ENCODE peak calls at places on chromosomes 4 and X, in nine cellular contexts. One of them, this sample, is unnamed.

GRCh38 chrX:101009086-101009485 is 39.6 kb downstream of the ARL13A start:
- DNase-seq in upper lobe of right lung: no peak
- DNase-seq in foreskin fibroblast: peak
- DNase-seq in stimulated activated CD8-positive, alpha-beta memory T cell treated with anti-CD3 and anti-CD28 coated beads, Interleukin-15, amount 100 ng/mL, for 24 hours: no peak
- DNase-seq in hepatocyte: no peak
- DNase-seq in GM04504: no peak
- DNase-seq in SW480: no peak
- DNase-seq in fibroblast of mammary gland: peak
- DNase-seq in cardiac fibroblast: no peak
- DNase-seq in this sample: no peak

GRCh38 chr4:39664828-39665731 is 26.4 kb upstream of the SMIM14 start:
- DNase-seq in cardiac fibroblast: peak
- DNase-seq in SW480: peak
- DNase-seq in fibroblast of mammary gland: peak
- DNase-seq in foreskin fibroblast: peak
- DNase-seq in upper lobe of right lung: no peak
- DNase-seq in hepatocyte: peak
- DNase-seq in stimulated activated CD8-positive, alpha-beta memory T cell treated with anti-CD3 and anti-CD28 coated beads, Interleukin-15, amount 100 ng/mL, for 24 hours: no peak
- DNase-seq in GM04504: peak
- DNase-seq in this sample: peak

GRCh38 chr4:145044341-145044740 is 53.7 kb downstream of the ANAPC10 start:
- DNase-seq in upper lobe of right lung: no peak
- DNase-seq in cardiac fibroblast: no peak
- DNase-seq in hepatocyte: no peak
- DNase-seq in fibroblast of mammary gland: peak
- DNase-seq in SW480: no peak
- DNase-seq in stimulated activated CD8-positive, alpha-beta memory T cell treated with anti-CD3 and anti-CD28 coated beads, Interleukin-15, amount 100 ng/mL, for 24 hours: no peak
- DNase-seq in foreskin fibroblast: no peak
- DNase-seq in GM04504: no peak
- DNase-seq in this sample: peak

GRCh38 chr4:98262431-98262830 is 1.2 kb downstream of the RAP1GDS1 start:
- DNase-seq in upper lobe of right lung: no peak
- DNase-seq in hepatocyte: no peak
- DNase-seq in foreskin fibroblast: no peak
- DNase-seq in SW480: no peak
- DNase-seq in cardiac fibroblast: peak
- DNase-seq in stimulated activated CD8-positive, alpha-beta memory T cell treated with anti-CD3 and anti-CD28 coated beads, Interleukin-15, amount 100 ng/mL, for 24 hours: no peak
- DNase-seq in fibroblast of mammary gland: peak
- DNase-seq in GM04504: no peak
- DNase-seq in this sample: no peak

GRCh38 chrX:50638123-50638522 is 167.5 kb upstream of the DGKK start:
- DNase-seq in stimulated activated CD8-positive, alpha-beta memory T cell treated with anti-CD3 and anti-CD28 coated beads, Interleukin-15, amount 100 ng/mL, for 24 hours: no peak
- DNase-seq in upper lobe of right lung: peak
- DNase-seq in cardiac fibroblast: peak
- DNase-seq in SW480: no peak
- DNase-seq in foreskin fibroblast: no peak
- DNase-seq in hepatocyte: no peak
- DNase-seq in GM04504: no peak
- DNase-seq in fibroblast of mammary gland: no peak
- DNase-seq in this sample: no peak

GRCh38 chrX:119238557-119238956 is 2.5 kb downstream of the PGRMC1 start:
- DNase-seq in SW480: no peak
- DNase-seq in hepatocyte: no peak
- DNase-seq in GM04504: no peak
- DNase-seq in fibroblast of mammary gland: peak
- DNase-seq in stimulated activated CD8-positive, alpha-beta memory T cell treated with anti-CD3 and anti-CD28 coated beads, Interleukin-15, amount 100 ng/mL, for 24 hours: no peak
- DNase-seq in cardiac fibroblast: no peak
- DNase-seq in upper lobe of right lung: no peak
- DNase-seq in foreskin fibroblast: no peak
- DNase-seq in this sample: peak

GRCh38 chrX:71652405-71652804 is 14.9 kb upstream of the LOC101059915 start:
- DNase-seq in SW480: peak
- DNase-seq in stimulated activated CD8-positive, alpha-beta memory T cell treated with anti-CD3 and anti-CD28 coated beads, Interleukin-15, amount 100 ng/mL, for 24 hours: no peak
- DNase-seq in GM04504: peak
- DNase-seq in foreskin fibroblast: peak
- DNase-seq in upper lobe of right lung: no peak
- DNase-seq in fibroblast of mammary gland: peak
- DNase-seq in cardiac fibroblast: peak
- DNase-seq in hepatocyte: peak
- DNase-seq in this sample: peak

GRCh38 chr4:185839204-185839712 is 27.3 kb upstream of the SORBS2 start:
- DNase-seq in cardiac fibroblast: peak
- DNase-seq in GM04504: peak
- DNase-seq in foreskin fibroblast: peak
- DNase-seq in fibroblast of mammary gland: peak
- DNase-seq in SW480: no peak
- DNase-seq in upper lobe of right lung: no peak
- DNase-seq in hepatocyte: peak
- DNase-seq in stimulated activated CD8-positive, alpha-beta memory T cell treated with anti-CD3 and anti-CD28 coated beads, Interleukin-15, amount 100 ng/mL, for 24 hours: no peak
- DNase-seq in this sample: peak

GRCh38 chr4:153205028-153205648 is 895 bp downstream of the TRIM2 start:
- DNase-seq in cardiac fibroblast: no peak
- DNase-seq in foreskin fibroblast: no peak
- DNase-seq in hepatocyte: peak
- DNase-seq in GM04504: no peak
- DNase-seq in SW480: peak
- DNase-seq in upper lobe of right lung: no peak
- DNase-seq in stimulated activated CD8-positive, alpha-beta memory T cell treated with anti-CD3 and anti-CD28 coated beads, Interleukin-15, amount 100 ng/mL, for 24 hours: no peak
- DNase-seq in fibroblast of mammary gland: no peak
- DNase-seq in this sample: no peak

GRCh38 chr4:16227462-16227868 is 1.2 kb upstream of the TAPT1 start:
- DNase-seq in cardiac fibroblast: peak
- DNase-seq in fibroblast of mammary gland: peak
- DNase-seq in stimulated activated CD8-positive, alpha-beta memory T cell treated with anti-CD3 and anti-CD28 coated beads, Interleukin-15, amount 100 ng/mL, for 24 hours: no peak
- DNase-seq in foreskin fibroblast: no peak
- DNase-seq in GM04504: no peak
- DNase-seq in SW480: peak
- DNase-seq in upper lobe of right lung: peak
- DNase-seq in hepatocyte: peak
- DNase-seq in this sample: peak

GRCh38 chr4:184401397-184402171 is 72.8 kb downstream of the IRF2 start:
- DNase-seq in upper lobe of right lung: no peak
- DNase-seq in cardiac fibroblast: no peak
- DNase-seq in hepatocyte: no peak
- DNase-seq in stimulated activated CD8-positive, alpha-beta memory T cell treated with anti-CD3 and anti-CD28 coated beads, Interleukin-15, amount 100 ng/mL, for 24 hours: no peak
- DNase-seq in GM04504: no peak
- DNase-seq in foreskin fibroblast: no peak
- DNase-seq in SW480: no peak
- DNase-seq in fibroblast of mammary gland: no peak
- DNase-seq in this sample: no peak

GRCh38 chrX:24100713-24101112 is 46.0 kb downstream of the EIF2S3 start:
- DNase-seq in upper lobe of right lung: no peak
- DNase-seq in stimulated activated CD8-positive, alpha-beta memory T cell treated with anti-CD3 and anti-CD28 coated beads, Interleukin-15, amount 100 ng/mL, for 24 hours: no peak
- DNase-seq in hepatocyte: no peak
- DNase-seq in foreskin fibroblast: peak
- DNase-seq in GM04504: no peak
- DNase-seq in cardiac fibroblast: peak
- DNase-seq in SW480: no peak
- DNase-seq in fibroblast of mammary gland: peak
- DNase-seq in this sample: peak

GRCh38 chrX:108029928-108030711 is 14.7 kb upstream of the VSIG1 start:
- DNase-seq in stimulated activated CD8-positive, alpha-beta memory T cell treated with anti-CD3 and anti-CD28 coated beads, Interleukin-15, amount 100 ng/mL, for 24 hours: no peak
- DNase-seq in SW480: no peak
- DNase-seq in fibroblast of mammary gland: no peak
- DNase-seq in cardiac fibroblast: no peak
- DNase-seq in upper lobe of right lung: no peak
- DNase-seq in foreskin fibroblast: no peak
- DNase-seq in GM04504: no peak
- DNase-seq in hepatocyte: no peak
- DNase-seq in this sample: no peak

This sample was measured in ELR.